ENCODE peak calls at places on chromosomes 12 and 14, in ten cellular contexts. One of them, this sample, is unnamed.

GRCh38 chr12:45279916-45280547 is 64.1 kb downstream of the ANO6 start:
- DNase-seq in GM23248: no peak
- DNase-seq in uterus: no peak
- DNase-seq in aorta: no peak
- DNase-seq in tibial artery: no peak
- DNase-seq in Panc1: no peak
- DNase-seq in HCT116: no peak
- DNase-seq in dorsolateral prefrontal cortex: no peak
- DNase-seq in CD8-positive, alpha-beta memory T cell: no peak
- DNase-seq in GM23338: no peak
- DNase-seq in this sample: no peak

GRCh38 chr14:104104006-104104901 is 18.8 kb downstream of the ASPG start:
- DNase-seq in CD8-positive, alpha-beta memory T cell: no peak
- DNase-seq in Panc1: no peak
- DNase-seq in dorsolateral prefrontal cortex: no peak
- DNase-seq in tibial artery: no peak
- DNase-seq in uterus: no peak
- DNase-seq in HCT116: no peak
- DNase-seq in GM23338: no peak
- DNase-seq in GM23248: no peak
- DNase-seq in aorta: peak
- DNase-seq in this sample: peak

GRCh38 chr12:71661977-71662522 is 1.6 kb downstream of the ZFC3H1 start:
- DNase-seq in CD8-positive, alpha-beta memory T cell: no peak
- DNase-seq in Panc1: no peak
- DNase-seq in GM23338: no peak
- DNase-seq in dorsolateral prefrontal cortex: no peak
- DNase-seq in tibial artery: no peak
- DNase-seq in aorta: no peak
- DNase-seq in HCT116: no peak
- DNase-seq in GM23248: peak
- DNase-seq in uterus: no peak
- DNase-seq in this sample: no peak

GRCh38 chr14:71908141-71908540 is 24.1 kb upstream of the RGS6 start:
- DNase-seq in aorta: no peak
- DNase-seq in dorsolateral prefrontal cortex: no peak
- DNase-seq in CD8-positive, alpha-beta memory T cell: no peak
- DNase-seq in HCT116: no peak
- DNase-seq in Panc1: no peak
- DNase-seq in uterus: no peak
- DNase-seq in tibial artery: no peak
- DNase-seq in GM23338: no peak
- DNase-seq in GM23248: peak
- DNase-seq in this sample: no peak

GRCh38 chr12:79191391-79191790 is 326.8 kb downstream of the SYT1 start:
- DNase-seq in GM23338: no peak
- DNase-seq in Panc1: no peak
- DNase-seq in HCT116: no peak
- DNase-seq in CD8-positive, alpha-beta memory T cell: no peak
- DNase-seq in tibial artery: no peak
- DNase-seq in aorta: no peak
- DNase-seq in dorsolateral prefrontal cortex: no peak
- DNase-seq in uterus: no peak
- DNase-seq in GM23248: no peak
- DNase-seq in this sample: no peak

GRCh38 chr14:99047436-99048110 is 224.4 kb downstream of the BCL11B start:
- DNase-seq in dorsolateral prefrontal cortex: no peak
- DNase-seq in tibial artery: no peak
- DNase-seq in HCT116: no peak
- DNase-seq in Panc1: no peak
- DNase-seq in CD8-positive, alpha-beta memory T cell: no peak
- DNase-seq in GM23338: no peak
- DNase-seq in aorta: no peak
- DNase-seq in GM23248: no peak
- DNase-seq in uterus: no peak
- DNase-seq in this sample: no peak

GRCh38 chr14:30573203-30573814 is 14.4 kb downstream of the G2E3 start:
- DNase-seq in tibial artery: no peak
- DNase-seq in Panc1: no peak
- DNase-seq in HCT116: no peak
- DNase-seq in aorta: no peak
- DNase-seq in CD8-positive, alpha-beta memory T cell: no peak
- DNase-seq in uterus: no peak
- DNase-seq in GM23338: no peak
- DNase-seq in GM23248: peak
- DNase-seq in dorsolateral prefrontal cortex: no peak
- DNase-seq in this sample: no peak

GRCh38 chr12:82793882-82794281 is 107.2 kb downstream of the TMTC2 start:
- DNase-seq in GM23338: peak
- DNase-seq in uterus: no peak
- DNase-seq in Panc1: no peak
- DNase-seq in dorsolateral prefrontal cortex: no peak
- DNase-seq in HCT116: no peak
- DNase-seq in CD8-positive, alpha-beta memory T cell: no peak
- DNase-seq in GM23248: no peak
- DNase-seq in aorta: no peak
- DNase-seq in tibial artery: no peak
- DNase-seq in this sample: no peak

GRCh38 chr14:66628646-66629045 is 120.7 kb downstream of the GPHN start:
- DNase-seq in GM23248: peak
- DNase-seq in HCT116: no peak
- DNase-seq in tibial artery: no peak
- DNase-seq in CD8-positive, alpha-beta memory T cell: no peak
- DNase-seq in aorta: no peak
- DNase-seq in dorsolateral prefrontal cortex: no peak
- DNase-seq in Panc1: no peak
- DNase-seq in GM23338: no peak
- DNase-seq in uterus: no peak
- DNase-seq in this sample: no peak

GRCh38 chr14:68384335-68384734 is 408.5 kb downstream of the ZFP36L1 start:
- DNase-seq in Panc1: no peak
- DNase-seq in GM23338: no peak
- DNase-seq in dorsolateral prefrontal cortex: no peak
- DNase-seq in CD8-positive, alpha-beta memory T cell: no peak
- DNase-seq in aorta: no peak
- DNase-seq in uterus: no peak
- DNase-seq in HCT116: no peak
- DNase-seq in tibial artery: peak
- DNase-seq in GM23248: peak
- DNase-seq in this sample: peak

GRCh38 chr14:78666336-78667056 is 496.3 kb downstream of the NRXN3 start:
- DNase-seq in HCT116: no peak
- DNase-seq in GM23338: no peak
- DNase-seq in CD8-positive, alpha-beta memory T cell: no peak
- DNase-seq in GM23248: no peak
- DNase-seq in Panc1: no peak
- DNase-seq in aorta: no peak
- DNase-seq in tibial artery: no peak
- DNase-seq in uterus: no peak
- DNase-seq in dorsolateral prefrontal cortex: no peak
- DNase-seq in this sample: no peak

GRCh38 chr12:28909291-28909690 is 239.8 kb upstream of the FAR2 start:
- DNase-seq in uterus: no peak
- DNase-seq in aorta: no peak
- DNase-seq in CD8-positive, alpha-beta memory T cell: no peak
- DNase-seq in Panc1: no peak
- DNase-seq in tibial artery: no peak
- DNase-seq in GM23248: peak
- DNase-seq in GM23338: no peak
- DNase-seq in dorsolateral prefrontal cortex: no peak
- DNase-seq in HCT116: no peak
- DNase-seq in this sample: no peak

GRCh38 chr14:37889087-37889486 is 293.7 kb downstream of the TTC6 start:
- DNase-seq in HCT116: no peak
- DNase-seq in uterus: no peak
- DNase-seq in tibial artery: no peak
- DNase-seq in aorta: no peak
- DNase-seq in CD8-positive, alpha-beta memory T cell: no peak
- DNase-seq in dorsolateral prefrontal cortex: no peak
- DNase-seq in Panc1: no peak
- DNase-seq in GM23248: no peak
- DNase-seq in GM23338: no peak
- DNase-seq in this sample: peak

GRCh38 chr14:49897965-49898364 is 5.1 kb downstream of the ARF6 start:
- DNase-seq in dorsolateral prefrontal cortex: no peak
- DNase-seq in aorta: no peak
- DNase-seq in tibial artery: no peak
- DNase-seq in uterus: no peak
- DNase-seq in Panc1: no peak
- DNase-seq in CD8-positive, alpha-beta memory T cell: no peak
- DNase-seq in HCT116: no peak
- DNase-seq in GM23338: no peak
- DNase-seq in GM23248: no peak
- DNase-seq in this sample: no peak

GRCh38 chr12:22624908-22625646 is at the start of gene ETNK1:
- DNase-seq in GM23338: peak
- DNase-seq in GM23248: peak
- DNase-seq in HCT116: peak
- DNase-seq in dorsolateral prefrontal cortex: peak
- DNase-seq in tibial artery: peak
- DNase-seq in aorta: peak
- DNase-seq in uterus: peak
- DNase-seq in CD8-positive, alpha-beta memory T cell: peak
- DNase-seq in Panc1: no peak
- DNase-seq in this sample: peak

GRCh38 chr12:90337018-90337417 is 618.0 kb downstream of the CCER1 start:
- DNase-seq in uterus: no peak
- DNase-seq in Panc1: no peak
- DNase-seq in dorsolateral prefrontal cortex: no peak
- DNase-seq in HCT116: no peak
- DNase-seq in GM23248: no peak
- DNase-seq in aorta: no peak
- DNase-seq in CD8-positive, alpha-beta memory T cell: no peak
- DNase-seq in GM23338: no peak
- DNase-seq in tibial artery: no peak
- DNase-seq in this sample: no peak

DNA sequence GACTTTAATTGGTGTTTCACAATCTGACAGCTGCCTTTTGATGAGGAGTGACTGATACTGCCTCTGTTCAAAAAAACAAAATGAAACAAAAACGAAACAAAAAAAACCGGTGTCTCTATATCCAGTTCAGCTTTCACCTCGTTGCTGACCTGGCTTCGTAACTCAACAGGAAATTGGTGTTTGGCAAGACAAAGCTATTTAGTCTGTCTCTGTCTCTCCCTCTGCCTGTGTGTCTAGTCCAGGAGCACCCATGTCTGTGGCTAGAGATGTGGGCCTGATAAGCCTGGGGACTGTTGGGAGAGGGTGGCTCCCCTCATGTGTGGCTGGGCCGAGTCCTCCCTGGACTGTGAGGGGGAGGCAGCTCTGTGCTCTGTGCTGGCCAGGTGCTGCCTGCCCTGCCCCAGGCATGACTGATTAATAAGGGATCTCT is 11.3 kb downstream of the CACNA1C start:
- DNase-seq in GM23338: no peak
- DNase-seq in CD8-positive, alpha-beta memory T cell: no peak
- DNase-seq in aorta: no peak
- DNase-seq in Panc1: no peak
- DNase-seq in tibial artery: no peak
- DNase-seq in uterus: no peak
- DNase-seq in GM23248: peak
- DNase-seq in HCT116: no peak
- DNase-seq in dorsolateral prefrontal cortex: no peak
- DNase-seq in this sample: no peak
- H3K4me3 ChIP-seq in GM23338: no peak
- H3K4me3 ChIP-seq in CD8-positive, alpha-beta memory T cell: peak
- H3K4me3 ChIP-seq in aorta: no peak
- H3K4me3 ChIP-seq in Panc1: no peak
- H3K4me3 ChIP-seq in tibial artery: peak
- H3K4me3 ChIP-seq in uterus: no peak
- H3K4me3 ChIP-seq in GM23248: peak
- H3K4me3 ChIP-seq in HCT116: no peak
- H3K4me3 ChIP-seq in dorsolateral prefrontal cortex: no peak
- H3K4me3 ChIP-seq in this sample: peak

GRCh38 chr12:13200841-13201240 is 4.3 kb downstream of the EMP1 start:
- DNase-seq in Panc1: no peak
- DNase-seq in GM23248: peak
- DNase-seq in dorsolateral prefrontal cortex: no peak
- DNase-seq in HCT116: no peak
- DNase-seq in aorta: no peak
- DNase-seq in GM23338: no peak
- DNase-seq in tibial artery: no peak
- DNase-seq in CD8-positive, alpha-beta memory T cell: no peak
- DNase-seq in uterus: no peak
- DNase-seq in this sample: no peak
- H3K27ac ChIP-seq in Panc1: no peak
- H3K27ac ChIP-seq in GM23248: peak
- H3K27ac ChIP-seq in dorsolateral prefrontal cortex: no peak
- H3K27ac ChIP-seq in HCT116: no peak
- H3K27ac ChIP-seq in aorta: no peak
- H3K27ac ChIP-seq in GM23338: no peak
- H3K27ac ChIP-seq in tibial artery: peak
- H3K27ac ChIP-seq in CD8-positive, alpha-beta memory T cell: no peak
- H3K27ac ChIP-seq in uterus: peak
- H3K27ac ChIP-seq in this sample: peak

GRCh38 chr12:14714437-14714836 is 18.0 kb upstream of the GUCY2C start:
- DNase-seq in GM23248: no peak
- DNase-seq in aorta: no peak
- DNase-seq in tibial artery: no peak
- DNase-seq in uterus: no peak
- DNase-seq in GM23338: peak
- DNase-seq in Panc1: no peak
- DNase-seq in dorsolateral prefrontal cortex: no peak
- DNase-seq in CD8-positive, alpha-beta memory T cell: no peak
- DNase-seq in HCT116: no peak
- DNase-seq in this sample: no peak

GRCh38 chr12:14710632-14711324 is 14.4 kb upstream of the GUCY2C start:
- DNase-seq in CD8-positive, alpha-beta memory T cell: no peak
- DNase-seq in aorta: no peak
- DNase-seq in Panc1: no peak
- DNase-seq in GM23248: no peak
- DNase-seq in GM23338: peak
- DNase-seq in uterus: no peak
- DNase-seq in HCT116: no peak
- DNase-seq in dorsolateral prefrontal cortex: no peak
- DNase-seq in tibial artery: no peak
- DNase-seq in this sample: no peak
- H3K4me3 ChIP-seq in CD8-positive, alpha-beta memory T cell: no peak
- H3K4me3 ChIP-seq in aorta: no peak
- H3K4me3 ChIP-seq in Panc1: no peak
- H3K4me3 ChIP-seq in GM23248: no peak
- H3K4me3 ChIP-seq in GM23338: peak
- H3K4me3 ChIP-seq in uterus: no peak
- H3K4me3 ChIP-seq in HCT116: no peak
- H3K4me3 ChIP-seq in dorsolateral prefrontal cortex: no peak
- H3K4me3 ChIP-seq in tibial artery: no peak
- H3K4me3 ChIP-seq in this sample: no peak

GRCh38 chr14:95478309-95478708 is 38.1 kb downstream of the SYNE3 start:
- DNase-seq in GM23248: no peak
- DNase-seq in tibial artery: no peak
- DNase-seq in dorsolateral prefrontal cortex: no peak
- DNase-seq in CD8-positive, alpha-beta memory T cell: no peak
- DNase-seq in HCT116: no peak
- DNase-seq in GM23338: no peak
- DNase-seq in uterus: no peak
- DNase-seq in aorta: peak
- DNase-seq in Panc1: no peak
- DNase-seq in this sample: no peak
- H3K27ac ChIP-seq in GM23248: no peak
- H3K27ac ChIP-seq in tibial artery: peak
- H3K27ac ChIP-seq in dorsolateral prefrontal cortex: no peak
- H3K27ac ChIP-seq in CD8-positive, alpha-beta memory T cell: no peak
- H3K27ac ChIP-seq in HCT116: no peak
- H3K27ac ChIP-seq in GM23338: no peak
- H3K27ac ChIP-seq in uterus: peak
- H3K27ac ChIP-seq in aorta: no peak
- H3K27ac ChIP-seq in Panc1: no peak
- H3K27ac ChIP-seq in this sample: peak

This sample was measured in left ventricle myocardium inferior.